ENCODE peak calls at places on chromosomes 6 and 20, in seven cellular contexts. K is body of pancreas; R is fibroblast of the aortic adventitia; V is cardiac fibroblast; L is CD8-positive, alpha-beta T cell; H is IMR-90; J is GM12865. O is an unnamed sample.

GRCh38 chr6:96522469-96523009 is 933 bp downstream of the UFL1 start:
- DNase-seq in K (no peak), R (peak), V (peak), L (no peak), H (peak), J (peak), O (peak)

GRCh38 chr6:150251566-150252186 is 108.8 kb downstream of the PPP1R14C start:
- DNase-seq in K (no peak), R (no peak), V (no peak), L (no peak), H (peak), J (no peak), O (no peak)

GRCh38 chr6:109793793-109794192 is 102.7 kb downstream of the FIG4 start:
- DNase-seq in K (no peak), R (peak), V (peak), L (no peak), H (peak), J (no peak), O (peak)

GRCh38 chr6:137323860-137324259 is 104.7 kb upstream of the IFNGR1 start:
- DNase-seq in K (no peak), R (no peak), V (no peak), L (no peak), H (no peak), J (peak), O (no peak)

GRCh38 chr6:169722362-169723199 is 1.7 kb downstream of the PHF10 start:
- DNase-seq in K (peak), R (peak), V (peak), L (peak), H (peak), J (peak), O (peak)

GRCh38 chr6:20117474-20117873 is 94.8 kb downstream of the MBOAT1 start:
- DNase-seq in K (no peak), R (no peak), V (no peak), L (no peak), H (peak), J (peak), O (no peak)

GRCh38 chr6:22025468-22026159 is 271.2 kb downstream of the PRL start:
- DNase-seq in K (no peak), R (peak), V (peak), L (no peak), H (peak), J (peak), O (peak)

GRCh38 chr6:98957440-98957839 is 9.7 kb upstream of the FBXL4 start:
- DNase-seq in K (no peak), R (peak), V (peak), L (no peak), H (peak), J (no peak), O (peak)

GRCh38 chr6:107458687-107459282 is 579 bp downstream of the PDSS2 start:
- DNase-seq in K (no peak), R (peak), V (peak), L (peak), H (peak), J (peak), O (peak)

GRCh38 chr20:22431419-22431818 is 153.0 kb downstream of the FOXA2 start:
- DNase-seq in K (no peak), R (no peak), V (no peak), L (no peak), H (no peak), J (no peak), O (no peak)

GRCh38 chr20:34797012-34797720 is 28.3 kb downstream of the NCOA6 start:
- DNase-seq in K (no peak), R (no peak), V (no peak), L (no peak), H (no peak), J (no peak), O (no peak)

GRCh38 chr6:30754631-30755030 is 10.3 kb upstream of the IER3 start:
- DNase-seq in K (no peak), R (peak), V (peak), L (no peak), H (peak), J (no peak), O (peak)

GRCh38 chr6:34201455-34202098 is 35.1 kb upstream of the HMGA1 start:
- DNase-seq in K (no peak), R (no peak), V (peak), L (no peak), H (peak), J (no peak), O (no peak)

GRCh38 chr6:135014353-135014832 is 40.2 kb downstream of the HBS1L start:
- DNase-seq in K (no peak), R (no peak), V (no peak), L (no peak), H (no peak), J (peak), O (no peak)

GRCh38 chr20:44914924-44915323 is 5.1 kb downstream of the PABPC1L start:
- DNase-seq in K (no peak), R (no peak), V (no peak), L (no peak), H (no peak), J (no peak), O (no peak)

GRCh38 chr6:28589234-28589951 is 63.7 kb downstream of the GPX5 start:
- DNase-seq in K (peak), R (peak), V (peak), L (no peak), H (peak), J (peak), O (peak)

GRCh38 chr6:106141441-106142237 is 55.5 kb downstream of the PRDM1 start:
- DNase-seq in K (no peak), R (no peak), V (no peak), L (no peak), H (no peak), J (peak), O (no peak)

GRCh38 chr6:27414996-27415395 is 26.4 kb downstream of the ZNF391 start:
- DNase-seq in K (no peak), R (no peak), V (no peak), L (no peak), H (no peak), J (no peak), O (no peak)

GRCh38 chr6:163226836-163227485 is 187.6 kb upstream of the QKI start:
- DNase-seq in K (no peak), R (no peak), V (peak), L (no peak), H (no peak), J (no peak), O (peak)

GRCh38 chr6:27139753-27140522 is 107.6 kb upstream of the PRSS16 start:
- DNase-seq in K (no peak), R (peak), V (peak), L (no peak), H (peak), J (peak), O (no peak)

GRCh38 chr6:122692175-122692598 is 82.0 kb downstream of the PKIB start:
- DNase-seq in K (no peak), R (peak), V (peak), L (no peak), H (peak), J (no peak), O (peak)

GRCh38 chr6:156655267-156655918 is 121.8 kb upstream of the ARID1B start:
- DNase-seq in K (no peak), R (no peak), V (no peak), L (no peak), H (no peak), J (no peak), O (no peak)

GRCh38 chr20:8398289-8399051 is 266.4 kb downstream of the PLCB1 start:
- DNase-seq in K (no peak), R (no peak), V (no peak), L (no peak), H (no peak), J (no peak), O (no peak)

GRCh38 chr20:61900376-61901293 is 165.0 kb downstream of the TAF4 start:
- DNase-seq in K (no peak), R (peak), V (no peak), L (no peak), H (no peak), J (no peak), O (no peak)

GRCh38 chr20:2890743-2891142 is 17.5 kb downstream of the PTPRA start:
- DNase-seq in K (no peak), R (peak), V (peak), L (no peak), H (peak), J (no peak), O (peak)

GRCh38 chr6:24154121-24154520 is 28.1 kb downstream of the NRSN1 start:
- DNase-seq in K (no peak), R (peak), V (no peak), L (no peak), H (no peak), J (no peak), O (no peak)

GRCh38 chr20:55415567-55416142 is 589.7 kb downstream of the CBLN4 start:
- DNase-seq in K (no peak), R (no peak), V (peak), L (no peak), H (no peak), J (no peak), O (peak)

GRCh38 chr6:88449770-88450169 is 283.6 kb upstream of the CNR1 start:
- DNase-seq in K (no peak), R (no peak), V (peak), L (no peak), H (no peak), J (no peak), O (no peak)

GRCh38 chr6:75234126-75234865 is 9.3 kb downstream of the COX7A2 start:
- DNase-seq in K (no peak), R (peak), V (no peak), L (no peak), H (no peak), J (no peak), O (no peak)

GRCh38 chr20:34074101-34074760 is 37.8 kb downstream of the EIF2S2 start:
- DNase-seq in K (no peak), R (no peak), V (no peak), L (no peak), H (peak), J (no peak), O (no peak)

GRCh38 chr6:120844084-120844483 is 490.2 kb downstream of the TBC1D32 start:
- DNase-seq in K (no peak), R (no peak), V (no peak), L (no peak), H (no peak), J (no peak), O (no peak)

GRCh38 chr20:38191654-38192053 is 26.6 kb upstream of the TGM2 start:
- DNase-seq in K (no peak), R (no peak), V (no peak), L (no peak), H (peak), J (no peak), O (no peak)

GRCh38 chr20:4082406-4083102 is 67.2 kb upstream of the RNF24 start:
- DNase-seq in K (no peak), R (peak), V (peak), L (peak), H (peak), J (peak), O (peak)

GRCh38 chr20:51445591-51445990 is 96.9 kb downstream of the NFATC2 start:
- DNase-seq in K (no peak), R (no peak), V (no peak), L (no peak), H (no peak), J (no peak), O (no peak)

GRCh38 chr20:51446656-51447055 is 95.9 kb downstream of the NFATC2 start:
- DNase-seq in K (no peak), R (peak), V (peak), L (no peak), H (peak), J (no peak), O (peak)

GRCh38 chr20:51447765-51448148 is 94.8 kb downstream of the NFATC2 start:
- DNase-seq in K (no peak), R (no peak), V (no peak), L (no peak), H (no peak), J (no peak), O (no peak)

GRCh38 chr20:51446230-51446629 is 96.3 kb downstream of the NFATC2 start:
- DNase-seq in K (no peak), R (no peak), V (no peak), L (no peak), H (no peak), J (no peak), O (no peak)

DNA sequence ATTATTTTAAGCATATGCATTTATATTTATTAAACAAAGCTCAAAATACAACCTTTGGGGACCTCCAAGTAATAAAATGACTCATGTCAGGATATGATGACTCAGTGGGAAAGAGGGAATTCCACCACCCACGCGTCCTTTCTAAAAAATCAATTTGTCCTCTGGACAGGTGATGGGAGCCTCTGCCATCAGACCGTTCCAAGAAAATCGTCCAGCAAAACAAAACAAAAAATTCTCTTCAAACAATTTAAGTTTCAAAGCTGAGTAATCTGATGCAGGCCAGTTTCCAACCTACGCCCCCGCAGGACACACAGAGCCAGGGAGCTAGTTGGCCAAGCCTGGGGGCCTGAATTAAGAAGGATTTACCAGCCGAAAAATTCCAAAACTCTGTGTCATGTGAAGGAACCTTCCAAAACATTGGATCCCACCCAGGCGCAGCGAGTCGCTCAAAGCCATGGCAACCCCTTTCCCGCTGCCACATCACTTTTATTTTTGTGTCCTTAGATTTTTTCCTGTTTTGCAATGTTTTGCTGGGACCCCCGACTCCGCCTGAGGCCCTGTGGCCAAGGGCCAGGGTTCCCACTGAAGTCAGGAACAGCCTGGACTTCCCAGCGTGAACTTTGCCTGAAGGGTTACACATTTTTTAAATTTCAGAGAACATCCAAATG is 95.3 kb downstream of the NFATC2 start:
- DNase-seq in K (peak), R (peak), V (peak), L (no peak), H (peak), J (no peak), O (peak)
- H3K4me3 ChIP-seq in K (no peak), R (no peak), V (no peak), L (no peak), H (no peak), J (no peak), O (no peak)

GRCh38 chr20:58208944-58209343 is 19.5 kb downstream of the ANKRD60 start:
- DNase-seq in K (no peak), R (no peak), V (no peak), L (no peak), H (no peak), J (no peak), O (no peak)

GRCh38 chr20:58212636-58213035 is 15.8 kb downstream of the ANKRD60 start:
- DNase-seq in K (no peak), R (no peak), V (no peak), L (no peak), H (no peak), J (no peak), O (no peak)

GRCh38 chr20:58210398-58210747 is 18.1 kb downstream of the ANKRD60 start:
- DNase-seq in K (no peak), R (no peak), V (no peak), L (no peak), H (no peak), J (no peak), O (no peak)

GRCh38 chr20:58213112-58213511 is 15.3 kb downstream of the ANKRD60 start:
- DNase-seq in K (no peak), R (no peak), V (no peak), L (no peak), H (no peak), J (no peak), O (peak)

DNA sequence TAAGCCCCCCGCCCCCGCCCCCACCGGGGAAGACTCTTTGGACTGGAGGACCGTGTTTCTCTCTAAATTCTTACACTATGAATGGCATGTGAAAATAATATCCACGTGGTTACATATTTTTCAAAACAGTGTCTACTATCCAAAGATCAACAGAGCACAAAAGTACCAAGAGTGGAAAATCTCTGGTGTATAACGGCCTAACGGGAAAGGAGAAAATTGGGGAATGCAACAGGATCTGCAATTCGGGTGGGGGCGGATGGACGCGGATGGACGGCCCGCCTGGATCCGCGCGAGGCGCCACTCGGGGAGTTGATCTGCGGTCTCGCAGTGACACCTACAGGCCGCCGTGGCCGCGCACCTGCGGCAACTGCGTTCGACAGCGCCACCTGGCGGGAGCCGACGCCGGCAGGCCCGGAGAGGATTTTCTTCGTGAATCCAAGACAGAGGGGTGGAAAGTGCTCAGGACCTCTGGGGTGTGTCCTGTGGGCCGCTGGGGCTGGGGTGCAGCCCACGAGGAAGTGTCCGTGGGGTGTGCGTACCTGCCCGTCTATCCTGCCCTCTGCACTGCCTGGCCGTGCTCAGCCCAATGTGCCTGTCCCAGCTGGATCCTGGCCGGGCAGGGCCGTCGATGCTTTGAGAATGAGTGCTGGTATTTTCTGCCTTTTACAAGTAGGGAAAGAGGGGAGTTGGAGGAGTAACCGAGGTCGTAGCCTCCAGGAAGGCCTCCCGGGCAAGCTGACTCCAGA is 18.6 kb downstream of the ANKRD60 start:
- DNase-seq in K (peak), R (peak), V (peak), L (peak), H (peak), J (peak), O (peak)
- TF ChIP-seq CTCF in K (peak), R (peak), V (peak), L (peak), H (peak), J (peak), O (peak)

GRCh38 chr20:50928469-50928868 is 2.8 kb downstream of the ADNP start:
- DNase-seq in K (no peak), R (no peak), V (no peak), L (no peak), H (no peak), J (peak), O (no peak)
- H3K4me3 ChIP-seq in K (no peak), R (peak), V (no peak), L (no peak), H (no peak), J (peak), O (peak)

GRCh38 chr20:12354725-12355124 is 437.0 kb downstream of the BTBD3 start:
- DNase-seq in K (no peak), R (no peak), V (no peak), L (no peak), H (no peak), J (no peak), O (no peak)

GRCh38 chr20:12358655-12359009 is 440.9 kb downstream of the BTBD3 start:
- DNase-seq in K (no peak), R (no peak), V (no peak), L (no peak), H (no peak), J (no peak), O (no peak)

GRCh38 chr20:12355185-12355584 is 437.5 kb downstream of the BTBD3 start:
- DNase-seq in K (no peak), R (no peak), V (no peak), L (no peak), H (no peak), J (no peak), O (no peak)

GRCh38 chr20:12358006-12358654 is 440.4 kb downstream of the BTBD3 start:
- DNase-seq in K (no peak), R (peak), V (peak), L (no peak), H (no peak), J (no peak), O (no peak)
- TF ChIP-seq CTCF in K (no peak), R (peak), V (peak), L (no peak), H (no peak), J (no peak), O (peak)

GRCh38 chr6:15017251-15017650 is 228.6 kb upstream of the JARID2 start:
- DNase-seq in K (no peak), R (peak), V (no peak), L (no peak), H (peak), J (peak), O (no peak)
- H3K4me3 ChIP-seq in K (no peak), R (no peak), V (no peak), L (no peak), H (no peak), J (no peak), O (no peak)

O was measured in AG10803.